ENCODE peak calls at places on chromosomes 5 and 9, in five cellular contexts. M is ovary; R is stimulated activated CD8-positive, alpha-beta memory T cell treated with anti-CD3 and anti-CD28 coated beads, Interleukin-4, amount 100 ng/mL, for 24 hours; J is bronchial epithelial cell; E is left cardiac atrium. V is an unnamed sample.

GRCh38 chr5:57889558-57889957 is 406.9 kb upstream of the ACTBL2 start:
- DNase-seq in E (no peak), R (no peak), M (no peak), J (peak), V (no peak)

GRCh38 chr9:101486693-101487442 is 46.8 kb upstream of the RNF20 start:
- DNase-seq in R (no peak), M (peak), E (peak), J (peak), V (peak)

GRCh38 chr5:90562331-90562730 is 3.7 kb downstream of the ADGRV1 start:
- DNase-seq in R (no peak), J (no peak), E (no peak), M (no peak), V (no peak)

GRCh38 chr5:139925650-139926640 is 117.2 kb downstream of the NRG2 start:
- DNase-seq in E (no peak), J (peak), R (no peak), M (no peak), V (peak)

GRCh38 chr5:116451905-116452450 is 122.6 kb downstream of the SEMA6A start:
- DNase-seq in M (no peak), J (peak), E (no peak), R (no peak), V (no peak)

GRCh38 chr5:177317959-177318377 is 6.3 kb upstream of the MXD3 start:
- DNase-seq in M (peak), E (peak), R (peak), J (peak), V (peak)

GRCh38 chr5:170268884-170269283 is 28.7 kb downstream of the LCP2 start:
- DNase-seq in R (no peak), J (no peak), E (no peak), M (no peak), V (no peak)

GRCh38 chr5:149667084-149667826 is 62.9 kb upstream of the PPARGC1B start:
- DNase-seq in E (no peak), J (peak), M (no peak), R (no peak), V (no peak)

GRCh38 chr5:139272471-139273321 is 20.8 kb upstream of the MATR3 start:
- DNase-seq in R (no peak), J (peak), M (no peak), E (no peak), V (peak)

GRCh38 chr5:36494756-36495637 is 111.4 kb upstream of the SLC1A3 start:
- DNase-seq in R (no peak), E (no peak), J (peak), M (no peak), V (peak)

GRCh38 chr5:116517557-116517956 is 57.1 kb downstream of the SEMA6A start:
- DNase-seq in M (no peak), R (no peak), J (no peak), E (no peak), V (no peak)

GRCh38 chr9:134557331-134557730 is 84.3 kb upstream of the COL5A1 start:
- DNase-seq in J (no peak), R (no peak), M (no peak), E (no peak), V (no peak)

GRCh38 chr5:34455096-34455495 is 201.0 kb upstream of the RAI14 start:
- DNase-seq in R (no peak), E (no peak), J (no peak), M (no peak), V (no peak)

GRCh38 chr9:93574900-93575705 is 1.3 kb upstream of the PHF2 start:
- DNase-seq in E (no peak), R (no peak), M (no peak), J (no peak), V (no peak)

GRCh38 chr5:113140837-113141661 is 164.5 kb downstream of the DCP2 start:
- DNase-seq in E (peak), M (no peak), R (no peak), J (peak), V (no peak)

GRCh38 chr9:130142635-130143034 is 29.6 kb upstream of the NCS1 start:
- DNase-seq in J (no peak), E (no peak), M (no peak), R (no peak), V (no peak)

GRCh38 chr9:79757906-79758669 is 186.3 kb downstream of the TLE4 start:
- DNase-seq in E (no peak), R (no peak), J (peak), M (no peak), V (no peak)

GRCh38 chr5:172437445-172438303 is 16.7 kb downstream of the SH3PXD2B start:
- DNase-seq in M (peak), J (peak), R (no peak), E (peak), V (peak)

GRCh38 chr9:36862206-36863145 is 171.6 kb downstream of the PAX5 start:
- DNase-seq in J (peak), E (peak), M (peak), R (no peak), V (peak)

GRCh38 chr5:179170606-179171005 is 110.4 kb downstream of the ZNF354C start:
- DNase-seq in E (peak), J (no peak), M (no peak), R (no peak), V (no peak)

GRCh38 chr5:162703914-162704313 is 636.3 kb downstream of the GABRG2 start:
- DNase-seq in R (no peak), J (no peak), E (no peak), M (no peak), V (no peak)

GRCh38 chr5:168286386-168286785 is 5.1 kb upstream of the WWC1 start:
- DNase-seq in R (no peak), E (no peak), J (no peak), M (no peak), V (no peak)